ENCODE peak calls at places on chromosomes 7 and 10, in eight cellular contexts. L is GM20000; X is G401; B is mammary epithelial cell; M is cerebellar cortex; A is central memory CD4-positive, alpha-beta T cell; W is GM18507; U is HFF-Myc. D is an unnamed sample.
A peak's percentile ranks its signal among the peaks of the same experiment; 100 is the strongest.

GRCh38 chr7:121302214-121302745 is 26.5 kb upstream of the WNT16 start:
- DNase-seq in L (no peak), U (no peak), X (no peak), M (no peak), A (no peak), W (no peak), B (no peak), D (peak; percentile 60)

GRCh38 chr10:54622017-54622416 is 179.0 kb downstream of the PCDH15 start:
- DNase-seq in L (no peak), X (no peak), W (no peak), U (no peak), A (no peak), B (no peak), M (no peak), D (no peak)

GRCh38 chr10:50293508-50294320 is 42.4 kb upstream of the ASAH2 start:
- DNase-seq in B (no peak), X (no peak), A (no peak), W (no peak), L (no peak), U (no peak), M (no peak), D (no peak)

GRCh38 chr7:136868496-136869005 is at the start of gene CHRM2:
- DNase-seq in M (peak; percentile 9), B (peak; percentile 31), X (no peak), U (no peak), W (no peak), L (no peak), A (no peak), D (no peak)

GRCh38 chr10:17075975-17076374 is 53.6 kb downstream of the CUBN start:
- DNase-seq in B (no peak), A (no peak), U (no peak), M (no peak), L (no peak), X (no peak), W (no peak), D (no peak)

GRCh38 chr10:112815238-112816032 is 134.6 kb upstream of the TCF7L2 start:
- DNase-seq in L (no peak), B (peak; percentile 67), W (no peak), U (no peak), M (no peak), A (no peak), X (no peak), D (no peak)

GRCh38 chr7:134513169-134513752 is 14.1 kb upstream of the AKR1B10 start:
- DNase-seq in L (peak; percentile 54), A (no peak), B (peak; percentile 75), W (peak; percentile 26), X (peak; percentile 21), M (peak; percentile 34), U (no peak), D (no peak)

GRCh38 chr7:132865766-132866531 is 215.9 kb downstream of the CHCHD3 start:
- DNase-seq in X (no peak), A (no peak), U (peak; percentile 94), L (no peak), M (no peak), B (no peak), W (no peak), D (no peak)

GRCh38 chr7:133051719-133052118 is 30.2 kb downstream of the CHCHD3 start:
- DNase-seq in A (no peak), M (no peak), W (no peak), X (no peak), L (no peak), B (no peak), U (no peak), D (no peak)

GRCh38 chr7:18117482-18117881 is 89.8 kb upstream of the PRPS1L1 start:
- DNase-seq in B (no peak), L (no peak), U (no peak), W (no peak), X (no peak), M (no peak), A (no peak), D (no peak)

GRCh38 chr7:142587578-142588191 is 161.6 kb upstream of the PRSS1 start:
- DNase-seq in W (peak; percentile 32), X (peak; percentile 39), M (peak; percentile 52), A (peak; percentile 18), B (peak; percentile 68), U (no peak), L (peak; percentile 77), D (no peak)

GRCh38 chr7:27435461-27435860 is 192.9 kb downstream of the EVX1 start:
- DNase-seq in M (no peak), U (no peak), L (no peak), W (no peak), X (no peak), B (no peak), A (no peak), D (no peak)

GRCh38 chr7:111756687-111757178 is 194.4 kb upstream of the IMMP2L start:
- DNase-seq in L (no peak), U (no peak), W (no peak), M (peak; percentile 54), X (peak; percentile 69), A (no peak), B (peak; percentile 23), D (no peak)

GRCh38 chr10:51786684-51787035 is 87.3 kb upstream of the CSTF2T start:
- DNase-seq in L (no peak), M (no peak), B (no peak), W (no peak), A (no peak), U (no peak), X (no peak), D (no peak)

GRCh38 chr7:70700055-70700934 is 431.6 kb upstream of the GALNT17 start:
- DNase-seq in A (no peak), L (no peak), W (no peak), X (no peak), B (no peak), M (no peak), U (no peak), D (no peak)

GRCh38 chr7:150668472-150668911 is 17.0 kb upstream of the GIMAP2 start:
- DNase-seq in X (no peak), A (peak; percentile 83), B (no peak), U (no peak), W (peak; percentile 38), L (peak; percentile 70), M (no peak), D (no peak)

D was measured in brain pericyte.